ENCODE peak calls at places on chromosomes 2 and 18, in four cellular contexts. M is epithelial cell of esophagus, J is heart left ventricle, X is fibroblast of lung. I is an unnamed sample.

GRCh38 chr2:3520591-3520990 is 1.3 kb upstream of the ADI1 start:
- DNase-seq in J (no peak), X (no peak), M (no peak), I (peak)

GRCh38 chr18:56785006-56785405 is 133.8 kb downstream of the WDR7 start:
- DNase-seq in X (no peak), M (no peak), J (no peak), I (no peak)

GRCh38 chr2:217932661-217933325 is 70.0 kb downstream of the TNS1 start:
- DNase-seq in M (no peak), X (peak), J (no peak), I (no peak)

GRCh38 chr2:288002-288742 is at the start of gene ALKAL2:
- DNase-seq in X (peak), J (no peak), M (peak), I (no peak)

GRCh38 chr2:23745068-23745725 is 181.7 kb downstream of the ATAD2B start:
- DNase-seq in J (no peak), M (no peak), X (no peak), I (no peak)

GRCh38 chr2:130355578-130356431 is at the start of gene PTPN18:
- DNase-seq in X (peak), J (peak), M (peak), I (peak)

GRCh38 chr2:206071832-206072231 is 14.1 kb downstream of the INO80D start:
- DNase-seq in M (peak), J (no peak), X (no peak), I (no peak)

GRCh38 chr2:53994735-53995538 is 24.1 kb upstream of the PSME4 start:
- DNase-seq in X (no peak), M (no peak), J (no peak), I (no peak)

GRCh38 chr2:124689348-124689747 is 664.3 kb downstream of the CNTNAP5 start:
- DNase-seq in X (no peak), M (no peak), J (no peak), I (no peak)

DNA sequence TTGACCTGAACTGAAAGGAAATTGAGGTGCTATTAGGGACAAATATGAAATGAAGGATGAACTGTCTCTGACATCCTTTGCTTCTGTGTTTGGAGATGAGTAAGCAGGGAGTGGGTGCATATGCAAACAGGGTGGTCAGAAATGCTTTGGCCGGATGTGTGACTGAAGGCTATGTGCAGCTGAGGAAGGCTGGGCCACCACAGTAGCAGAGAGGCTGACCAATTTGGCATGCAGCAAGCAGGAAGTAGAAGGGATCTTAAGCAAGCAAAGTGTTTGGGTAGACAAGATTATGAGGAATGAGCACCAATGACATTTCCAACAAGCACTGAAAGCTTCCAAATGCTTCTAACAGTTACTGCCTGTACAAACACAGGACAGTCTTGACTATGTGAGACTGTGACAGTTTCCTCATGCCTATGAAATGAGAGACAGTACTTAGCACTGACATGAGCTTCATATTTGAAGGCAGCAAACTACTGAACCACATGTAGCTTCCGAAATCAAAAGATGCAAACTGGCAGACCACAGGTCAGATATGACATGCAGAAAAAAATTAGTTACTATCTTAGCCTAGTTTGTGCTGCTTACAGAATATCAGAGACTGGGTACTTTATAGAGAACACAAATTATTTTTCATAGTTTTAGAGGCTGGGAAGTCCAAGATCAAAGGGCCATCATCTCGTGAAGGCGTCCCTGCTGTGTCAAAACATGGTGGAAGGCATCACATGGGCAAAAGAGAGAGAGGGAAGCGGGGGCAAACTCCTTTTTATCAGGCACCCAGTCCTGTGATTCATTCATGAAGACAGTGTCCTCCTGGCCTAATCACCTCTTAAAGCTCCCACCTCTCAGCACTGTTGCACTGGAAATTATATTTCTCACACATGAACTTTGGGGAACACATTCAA is 3.2 kb upstream of the ACTR3 start:
- DNase-seq in M (peak), X (peak), J (peak), I (peak)
- H3K4me3 ChIP-seq in M (no peak), X (no peak), J (no peak), I (no peak)

GRCh38 chr2:215431290-215431689 is 4.6 kb downstream of the FN1 start:
- DNase-seq in X (no peak), M (no peak), J (no peak), I (no peak)

GRCh38 chr2:215430528-215431187 is 5.2 kb downstream of the FN1 start:
- DNase-seq in X (peak), M (peak), J (no peak), I (no peak)

GRCh38 chr2:215434447-215435260 is 1.2 kb downstream of the FN1 start:
- DNase-seq in J (no peak), M (no peak), X (no peak), I (no peak)

GRCh38 chr2:215431778-215432758 is 3.8 kb downstream of the FN1 start:
- DNase-seq in J (no peak), X (no peak), M (no peak), I (no peak)

DNA sequence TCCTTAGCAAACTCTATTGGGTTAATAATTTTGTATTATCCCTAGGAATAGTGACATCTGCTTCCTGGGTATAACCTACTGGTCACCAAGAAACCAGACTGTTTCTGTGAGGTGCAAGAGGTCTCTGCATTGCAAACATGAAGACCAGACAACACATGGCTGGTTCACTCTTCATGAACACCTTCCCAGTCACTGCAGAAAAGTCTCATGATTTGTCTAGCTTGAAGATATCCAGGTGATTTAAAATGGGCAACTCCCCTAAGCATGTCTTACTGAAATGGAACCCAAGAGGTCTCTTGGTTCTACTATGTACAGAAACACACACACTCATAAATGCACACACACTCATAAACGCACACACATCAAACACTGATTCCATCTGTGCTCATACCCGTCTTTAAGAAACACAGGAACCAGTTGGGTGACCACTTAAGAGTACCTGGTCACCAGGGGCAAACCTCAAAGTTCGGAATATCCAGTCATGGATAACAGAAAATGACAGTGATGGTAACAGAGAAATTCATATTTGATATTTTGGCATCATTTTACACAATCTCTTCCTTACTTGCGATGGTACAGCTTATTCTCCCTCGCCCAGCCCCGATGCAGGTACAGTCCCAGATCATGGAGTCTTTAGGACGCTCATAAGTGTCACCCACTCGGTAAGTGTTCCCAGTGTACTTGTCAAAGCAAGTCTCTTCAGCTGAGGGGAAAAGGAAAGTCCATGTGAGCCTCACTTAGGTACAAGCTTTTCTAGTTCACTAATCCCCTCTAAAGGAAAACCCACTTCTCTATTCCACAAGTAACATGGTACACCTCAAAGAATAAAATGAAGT is 2.9 kb downstream of the FN1 start:
- DNase-seq in X (no peak), J (no peak), M (no peak), I (no peak)
- H3K4me3 ChIP-seq in X (peak), J (peak), M (no peak), I (no peak)

GRCh38 chr18:23135679-23136325 is 517 bp downstream of the CABLES1 start:
- DNase-seq in X (peak), M (peak), J (peak), I (no peak)

GRCh38 chr18:23131693-23132319 is 3.5 kb upstream of the CABLES1 start:
- DNase-seq in X (peak), M (peak), J (peak), I (peak)

GRCh38 chr18:23134780-23135678 is at the start of gene CABLES1:
- DNase-seq in M (peak), J (peak), X (peak), I (peak)

GRCh38 chr18:23136326-23137092 is 1.2 kb downstream of the CABLES1 start:
- DNase-seq in J (peak), X (peak), M (peak), I (no peak)

GRCh38 chr18:23133860-23134779 is 1.2 kb upstream of the CABLES1 start:
- DNase-seq in J (no peak), X (no peak), M (peak), I (peak)
- H3K4me3 ChIP-seq in J (peak), X (no peak), M (no peak), I (no peak)

GRCh38 chr2:236169151-236169721 is 1.1 kb upstream of the GBX2 start:
- DNase-seq in J (no peak), X (no peak), M (no peak), I (no peak)
- H3K4me3 ChIP-seq in J (no peak), X (no peak), M (no peak), I (no peak)

DNA sequence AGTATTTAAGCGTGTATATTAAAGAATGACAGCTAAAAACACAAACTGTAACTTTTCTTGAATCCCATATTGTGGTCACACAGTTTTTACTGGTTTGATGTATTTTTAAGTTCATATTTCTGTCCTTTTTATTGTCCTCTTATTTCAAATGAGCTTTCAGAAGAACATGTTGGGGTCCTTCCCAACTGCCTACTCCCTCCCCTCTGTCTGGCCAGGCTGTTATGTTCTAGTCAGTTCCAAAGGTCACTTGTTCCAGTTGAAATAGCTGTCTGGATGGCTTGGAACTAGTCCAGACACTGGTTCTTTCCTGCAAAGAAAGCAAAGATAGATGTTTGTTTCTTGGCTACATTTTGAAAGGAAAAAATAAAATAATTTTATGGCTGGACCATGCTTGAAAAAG is 306.9 kb downstream of the GULP1 start:
- DNase-seq in M (no peak), X (peak), J (peak), I (no peak)
- H3K4me3 ChIP-seq in M (no peak), X (no peak), J (no peak), I (no peak)

GRCh38 chr2:201568217-201568820 is 75.0 kb downstream of the TMEM237 start:
- DNase-seq in X (no peak), J (no peak), M (no peak), I (no peak)

GRCh38 chr2:201574754-201575153 is 68.5 kb downstream of the TMEM237 start:
- DNase-seq in M (no peak), X (no peak), J (no peak), I (no peak)

GRCh38 chr2:201575971-201576370 is 67.3 kb downstream of the TMEM237 start:
- DNase-seq in J (no peak), M (no peak), X (no peak), I (no peak)

DNA sequence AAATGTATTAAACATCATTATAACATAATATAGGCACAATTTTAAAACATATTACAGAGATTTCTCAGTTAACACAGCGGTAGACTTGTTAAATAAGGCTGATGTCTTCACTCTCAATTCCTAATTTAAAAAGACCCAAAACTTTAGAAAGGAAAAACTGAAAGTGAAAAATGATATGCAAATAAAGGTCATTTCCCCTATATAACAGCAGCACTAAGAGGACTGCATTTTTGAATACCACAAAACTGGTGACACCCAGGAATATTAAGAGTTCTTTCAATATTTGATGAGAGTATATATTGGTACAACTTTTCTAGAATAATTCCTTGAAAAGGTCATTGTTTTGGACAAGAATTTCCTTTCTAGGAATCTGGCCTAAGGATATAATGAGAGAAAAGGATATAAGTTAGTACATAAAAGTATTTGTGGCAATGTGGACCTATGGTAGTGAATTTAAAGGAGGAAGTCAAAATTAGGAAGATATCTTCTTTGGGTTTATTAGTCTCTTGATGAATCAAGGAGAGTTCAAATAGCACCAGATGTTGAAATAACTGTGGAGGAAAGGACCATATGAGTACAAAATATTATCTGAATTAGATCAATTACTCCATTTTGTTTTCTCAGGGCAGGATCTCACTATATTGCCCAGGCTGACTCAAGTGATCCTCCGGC is 70.3 kb downstream of the TMEM237 start:
- DNase-seq in X (no peak), M (no peak), J (no peak), I (no peak)
- H3K4me3 ChIP-seq in X (no peak), M (no peak), J (no peak), I (no peak)

DNA sequence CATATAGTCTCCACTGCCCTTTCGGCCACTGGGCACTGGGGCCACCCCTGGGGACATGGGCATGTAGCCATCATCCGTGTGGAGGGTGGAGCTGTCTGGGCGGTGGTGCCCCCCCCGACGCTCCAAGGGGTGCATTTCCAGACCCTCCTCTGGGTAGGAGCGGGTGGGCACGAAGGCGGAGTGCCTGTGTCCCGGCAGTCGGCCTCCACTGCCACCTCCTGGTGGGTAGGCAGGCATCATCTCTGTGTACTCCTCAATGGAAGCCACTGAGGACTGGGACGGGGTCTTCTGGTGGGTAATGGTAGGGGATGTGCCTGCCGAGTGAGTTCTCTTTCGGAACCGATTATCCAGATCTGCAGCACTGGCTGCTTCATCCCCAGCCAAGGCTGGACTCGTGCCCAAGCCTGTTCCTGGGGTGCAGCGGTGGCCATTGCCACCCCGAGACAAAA is 2.8 kb downstream of the IRS1 start:
- DNase-seq in X (no peak), M (peak), J (peak), I (no peak)
- H3K4me3 ChIP-seq in X (peak), M (peak), J (peak), I (peak)

GRCh38 chr2:121804340-121804739 is 48.9 kb downstream of the TSN start:
- DNase-seq in M (no peak), J (no peak), X (peak), I (no peak)
- H3K4me3 ChIP-seq in M (no peak), J (no peak), X (no peak), I (no peak)